ENCODE peak calls at places on chromosomes 11 and 22, in eight cellular contexts. Y is esophagus squamous epithelium; G is HCT116; N is osteoblast; P is AG09309; R is fibroblast of lung; E is left ventricle myocardium inferior; L is CD4-positive, alpha-beta T cell. D is an unnamed sample.

GRCh38 chr11:8031248-8032115 is 44.3 kb downstream of the EIF3F start:
- DNase-seq in Y (no peak), G (no peak), N (no peak), P (no peak), R (no peak), E (no peak), L (no peak), D (no peak)

GRCh38 chr11:8867035-8867434 is 44.0 kb upstream of the AKIP1 start:
- DNase-seq in Y (no peak), G (no peak), N (peak; percentile 56), P (no peak), R (no peak), E (no peak), L (no peak), D (no peak)

GRCh38 chr11:27699242-27699925 is 871 bp downstream of the BDNF start:
- DNase-seq in Y (no peak), G (no peak), N (no peak), P (no peak), R (peak; percentile 59), E (no peak), L (no peak), D (no peak)

GRCh38 chr22:23518381-23519187 is 61.5 kb downstream of the IGLL1 start:
- DNase-seq in Y (no peak), G (no peak), N (peak; percentile 66), P (no peak), R (no peak), E (no peak), L (no peak), D (no peak)

GRCh38 chr11:894575-895201 is 15.9 kb downstream of the CHID1 start:
- DNase-seq in Y (no peak), G (no peak), N (peak; percentile 87), P (no peak), R (no peak), E (no peak), L (no peak), D (no peak)

GRCh38 chr11:27902981-27903624 is 202.8 kb upstream of the BDNF start:
- DNase-seq in Y (no peak), G (no peak), N (no peak), P (peak; percentile 52), R (peak; percentile 11), E (no peak), L (no peak), D (no peak)

GRCh38 chr11:9914064-9914463 is 250.2 kb downstream of the SWAP70 start:
- DNase-seq in Y (no peak), G (no peak), N (peak; percentile 2), P (no peak), R (no peak), E (no peak), L (no peak), D (no peak)

GRCh38 chr11:440065-441042 is 1.5 kb downstream of the ANO9 start:
- DNase-seq in Y (no peak), G (no peak), N (no peak), P (no peak), R (peak; percentile 13), E (no peak), L (no peak), D (no peak)

GRCh38 chr11:32290783-32291182 is 144.6 kb downstream of the WT1 start:
- DNase-seq in Y (no peak), G (no peak), N (no peak), P (no peak), R (no peak), E (no peak), L (no peak), D (no peak)

GRCh38 chr11:13233173-13233572 is 44.4 kb upstream of the BMAL1 start:
- DNase-seq in Y (no peak), G (no peak), N (no peak), P (no peak), R (no peak), E (no peak), L (no peak), D (no peak)

GRCh38 chr11:133742388-133742787 is 102.9 kb downstream of the SPATA19 start:
- DNase-seq in Y (no peak), G (no peak), N (no peak), P (no peak), R (no peak), E (no peak), L (no peak), D (no peak)

GRCh38 chr22:32745251-32745995 is 56.1 kb upstream of the TIMP3 start:
- DNase-seq in Y (no peak), G (peak; percentile 70), N (no peak), P (peak; percentile 11), R (peak; percentile 82), E (peak; percentile 74), L (no peak), D (peak; percentile 50)

GRCh38 chr22:46660604-46661201 is 40.5 kb downstream of the GRAMD4 start:
- DNase-seq in Y (no peak), G (no peak), N (no peak), P (no peak), R (no peak), E (no peak), L (no peak), D (no peak)

GRCh38 chr22:46592390-46592872 is 27.8 kb upstream of the GRAMD4 start:
- DNase-seq in Y (no peak), G (no peak), N (peak; percentile 97), P (peak; percentile 4), R (peak; percentile 49), E (peak; percentile 60), L (no peak), D (no peak)

GRCh38 chr11:120126543-120126942 is 11.4 kb downstream of the TRIM29 start:
- DNase-seq in Y (no peak), G (no peak), N (no peak), P (no peak), R (no peak), E (no peak), L (no peak), D (no peak)

GRCh38 chr22:44571566-44572413 is 73.8 kb upstream of the RTL6 start:
- DNase-seq in Y (no peak), G (no peak), N (no peak), P (no peak), R (no peak), E (no peak), L (no peak), D (peak; percentile 16)

GRCh38 chr11:95266751-95267374 is 35.9 kb upstream of the SESN3 start:
- DNase-seq in Y (no peak), G (no peak), N (no peak), P (no peak), R (peak; percentile 21), E (no peak), L (no peak), D (no peak)

GRCh38 chr11:4887591-4887990 is 5.9 kb downstream of the OR51T1 start:
- DNase-seq in Y (no peak), G (no peak), N (no peak), P (no peak), R (no peak), E (no peak), L (no peak), D (no peak)

GRCh38 chr22:30079952-30080533 is at the start of gene HORMAD2:
- DNase-seq in Y (no peak), G (no peak), N (peak; percentile 82), P (no peak), R (peak; percentile 43), E (no peak), L (no peak), D (no peak)

GRCh38 chr11:60777572-60777971 is 7.6 kb upstream of the MS4A10 start:
- DNase-seq in Y (no peak), G (no peak), N (peak; percentile 92), P (peak; percentile 48), R (peak; percentile 50), E (peak; percentile 26), L (no peak), D (no peak)

GRCh38 chr11:109112748-109113378 is 309.1 kb upstream of the C11orf87 start:
- DNase-seq in Y (no peak), G (no peak), N (no peak), P (no peak), R (no peak), E (no peak), L (no peak), D (no peak)

DNA sequence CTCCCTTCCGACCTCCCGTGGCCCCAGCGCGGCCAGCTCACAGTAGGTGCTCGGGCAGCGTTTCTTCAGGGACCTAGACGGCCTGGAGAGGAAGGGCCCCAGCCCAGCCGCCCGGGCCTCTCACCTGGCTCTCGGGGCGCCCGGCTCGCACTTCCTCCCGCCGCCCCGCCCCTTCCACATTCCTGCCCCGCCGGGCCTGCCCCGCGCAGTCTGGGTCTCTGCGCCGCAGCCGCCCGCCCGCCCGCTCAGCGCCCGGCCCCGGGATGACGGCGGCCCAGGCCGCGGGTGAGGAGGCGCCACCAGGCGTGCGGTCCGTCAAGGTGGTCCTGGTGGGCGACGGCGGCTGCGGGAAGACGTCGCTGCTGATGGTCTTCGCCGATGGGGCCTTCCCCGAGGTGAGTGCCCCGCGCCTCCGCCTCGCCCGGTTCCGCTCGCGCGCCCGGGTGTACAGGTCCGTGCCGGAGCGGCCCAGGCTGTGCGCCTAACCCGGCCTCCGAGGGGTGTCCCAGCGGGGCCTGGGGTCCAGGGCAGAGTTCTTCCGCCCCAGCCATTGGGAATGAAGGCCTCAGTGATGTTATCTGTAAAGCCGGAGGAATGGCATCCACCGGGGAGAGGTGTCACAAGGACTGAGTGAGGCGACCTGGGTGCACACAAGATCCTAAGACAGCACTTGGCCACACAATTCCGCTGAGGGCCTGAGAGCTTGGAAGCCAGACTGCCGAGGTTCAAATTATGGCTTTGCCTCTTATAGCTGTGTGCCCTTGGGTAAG is at the start of gene RHOD:
- DNase-seq in Y (no peak), G (no peak), N (peak; percentile 95), P (no peak), R (no peak), E (peak; percentile 54), L (peak; percentile 8), D (no peak)
- TF ChIP-seq CTCF in Y (no peak), G (no peak), N (no peak), P (no peak), R (no peak), E (no peak), L (no peak), D (no peak)

DNA sequence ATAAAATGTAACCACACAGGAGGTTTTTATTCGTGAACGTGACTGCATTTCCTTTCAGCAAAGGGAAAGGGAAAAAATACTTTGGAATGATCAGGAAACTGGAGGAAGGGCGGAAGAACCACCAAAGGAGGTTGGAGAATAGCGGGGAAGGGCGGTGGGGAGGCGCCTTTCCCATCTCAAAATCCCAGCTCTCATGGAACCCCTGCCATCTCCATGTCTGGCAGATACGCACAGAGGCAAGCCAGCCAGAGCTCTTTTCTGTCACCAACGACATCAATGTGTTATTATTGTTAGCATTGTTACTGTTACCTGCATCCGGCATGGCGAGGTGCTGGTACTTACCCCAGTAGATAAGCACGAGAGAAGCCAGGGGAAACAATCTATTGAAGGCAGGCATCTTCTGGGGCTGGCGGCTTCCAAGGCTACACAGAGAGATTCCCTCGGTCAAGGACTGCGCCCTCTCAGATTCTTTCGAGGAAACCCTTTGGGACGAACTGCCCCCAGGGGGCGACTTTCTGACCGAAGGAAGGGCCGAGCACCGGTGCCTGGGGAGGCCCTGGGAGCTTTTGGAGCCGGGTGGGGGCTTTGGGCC is 923 bp downstream of the SCN3B start:
- DNase-seq in Y (no peak), G (no peak), N (no peak), P (no peak), R (no peak), E (no peak), L (no peak), D (no peak)
- TF ChIP-seq CTCF in Y (no peak), G (peak; percentile 32), N (no peak), P (no peak), R (no peak), E (no peak), L (no peak), D (no peak)

GRCh38 chr11:130243816-130244215 is 70.9 kb downstream of the ZBTB44 start:
- DNase-seq in Y (no peak), G (no peak), N (no peak), P (no peak), R (no peak), E (no peak), L (no peak), D (no peak)
- TF ChIP-seq CTCF in Y (no peak), G (no peak), N (no peak), P (no peak), R (no peak), E (no peak), L (no peak), D (no peak)

GRCh38 chr11:115528217-115528616 is 24.0 kb upstream of the CADM1 start:
- DNase-seq in Y (no peak), G (no peak), N (no peak), P (no peak), R (no peak), E (peak; percentile 60), L (no peak), D (no peak)
- TF ChIP-seq CTCF in Y (no peak), G (no peak), N (no peak), P (no peak), R (no peak), E (peak; percentile 47), L (no peak), D (no peak)